ENCODE peak calls at places on chromosomes 12 and 14, in six cellular contexts. One of them, this sample, is unnamed.

GRCh38 chr12:105590571-105590970 is 260.1 kb downstream of the C12orf75 start:
- DNase-seq in neuronal stem cell: no peak
- DNase-seq in IMR-90: no peak
- DNase-seq in mesendoderm: no peak
- DNase-seq in H9: no peak
- DNase-seq in trophoblast cell: no peak
- DNase-seq in this sample: peak

GRCh38 chr14:26596722-26597030 is 1.2 kb downstream of the NOVA1 start:
- DNase-seq in mesendoderm: no peak
- DNase-seq in IMR-90: peak
- DNase-seq in neuronal stem cell: no peak
- DNase-seq in trophoblast cell: no peak
- DNase-seq in H9: peak
- DNase-seq in this sample: peak

GRCh38 chr14:58296731-58297130 is 1.6 kb upstream of the ARID4A start:
- DNase-seq in trophoblast cell: no peak
- DNase-seq in IMR-90: peak
- DNase-seq in mesendoderm: no peak
- DNase-seq in neuronal stem cell: no peak
- DNase-seq in H9: no peak
- DNase-seq in this sample: peak

GRCh38 chr12:26651566-26652188 is 181.3 kb downstream of the ITPR2 start:
- DNase-seq in neuronal stem cell: peak
- DNase-seq in mesendoderm: peak
- DNase-seq in trophoblast cell: peak
- DNase-seq in IMR-90: peak
- DNase-seq in H9: peak
- DNase-seq in this sample: peak

GRCh38 chr14:95299271-95299670 is 20.4 kb downstream of the CLMN start:
- DNase-seq in IMR-90: no peak
- DNase-seq in neuronal stem cell: no peak
- DNase-seq in mesendoderm: no peak
- DNase-seq in trophoblast cell: no peak
- DNase-seq in H9: no peak
- DNase-seq in this sample: no peak

GRCh38 chr12:98635657-98636323 is 8.8 kb downstream of the IKBIP start:
- DNase-seq in mesendoderm: peak
- DNase-seq in neuronal stem cell: no peak
- DNase-seq in IMR-90: peak
- DNase-seq in trophoblast cell: peak
- DNase-seq in H9: no peak
- DNase-seq in this sample: peak

GRCh38 chr12:52741378-52742195 is 35.6 kb downstream of the KRT76 start:
- DNase-seq in trophoblast cell: peak
- DNase-seq in mesendoderm: peak
- DNase-seq in IMR-90: peak
- DNase-seq in H9: peak
- DNase-seq in neuronal stem cell: peak
- DNase-seq in this sample: peak

GRCh38 chr12:93060666-93061413 is 131.7 kb upstream of the EEA1 start:
- DNase-seq in neuronal stem cell: no peak
- DNase-seq in mesendoderm: peak
- DNase-seq in trophoblast cell: no peak
- DNase-seq in IMR-90: peak
- DNase-seq in H9: no peak
- DNase-seq in this sample: peak

GRCh38 chr12:11780521-11781101 is 131.1 kb downstream of the ETV6 start:
- DNase-seq in IMR-90: no peak
- DNase-seq in H9: no peak
- DNase-seq in mesendoderm: no peak
- DNase-seq in trophoblast cell: no peak
- DNase-seq in neuronal stem cell: no peak
- DNase-seq in this sample: no peak

GRCh38 chr12:24562761-24563392 is 386.0 kb downstream of the BCAT1 start:
- DNase-seq in trophoblast cell: no peak
- DNase-seq in mesendoderm: peak
- DNase-seq in IMR-90: peak
- DNase-seq in neuronal stem cell: peak
- DNase-seq in H9: peak
- DNase-seq in this sample: peak
- H3K18ac ChIP-seq in trophoblast cell: peak
- H3K18ac ChIP-seq in mesendoderm: peak
- H3K18ac ChIP-seq in IMR-90: peak
- H3K18ac ChIP-seq in neuronal stem cell: peak
- H3K18ac ChIP-seq in H9: no peak
- H3K18ac ChIP-seq in this sample: peak

DNA sequence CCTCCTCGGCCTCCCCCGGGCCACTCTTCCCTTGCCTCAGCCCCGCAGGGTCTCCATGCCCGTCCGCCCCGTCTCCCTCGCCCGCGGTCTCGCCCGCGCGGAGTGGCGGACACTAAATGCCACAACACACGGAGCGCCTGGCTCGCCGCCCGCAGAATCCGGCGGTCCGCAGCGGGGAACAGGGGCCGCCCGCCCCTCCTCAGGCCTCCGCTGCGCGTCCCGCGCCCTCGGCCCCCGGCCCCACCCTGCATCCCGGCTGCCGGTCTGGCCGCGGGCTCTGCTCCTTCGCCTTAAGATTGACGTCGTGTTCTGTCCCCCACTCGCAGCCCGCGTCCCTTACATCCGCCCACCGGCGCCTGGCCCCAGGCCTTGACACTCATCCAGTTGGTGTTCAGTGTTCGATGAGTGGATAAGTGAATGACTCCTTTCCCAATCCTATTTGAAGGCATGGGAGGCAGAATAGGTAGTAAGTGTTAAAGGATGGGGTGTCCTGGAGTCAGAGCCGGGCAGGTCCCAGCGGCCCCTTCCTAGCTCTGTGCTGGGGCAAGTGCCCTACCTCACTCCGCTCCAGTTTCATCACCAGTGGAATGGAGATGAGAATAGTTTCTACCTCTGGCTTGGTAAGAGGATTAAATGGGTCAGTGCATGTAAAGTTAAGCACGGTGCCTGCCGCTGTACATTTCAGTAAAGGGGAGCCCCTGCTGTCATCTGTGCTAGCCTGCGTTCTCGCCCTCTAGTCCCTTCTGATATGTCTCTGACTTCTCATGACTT is 626 bp downstream of the TECPR2 start:
- DNase-seq in IMR-90: peak
- DNase-seq in neuronal stem cell: peak
- DNase-seq in trophoblast cell: peak
- DNase-seq in H9: no peak
- DNase-seq in mesendoderm: peak
- DNase-seq in this sample: peak
- H3K18ac ChIP-seq in IMR-90: peak
- H3K18ac ChIP-seq in neuronal stem cell: peak
- H3K18ac ChIP-seq in trophoblast cell: peak
- H3K18ac ChIP-seq in H9: no peak
- H3K18ac ChIP-seq in mesendoderm: peak
- H3K18ac ChIP-seq in this sample: peak

GRCh38 chr12:50074936-50075807 is 10.0 kb upstream of the SMARCD1 start:
- DNase-seq in neuronal stem cell: peak
- DNase-seq in mesendoderm: peak
- DNase-seq in H9: peak
- DNase-seq in IMR-90: peak
- DNase-seq in trophoblast cell: peak
- DNase-seq in this sample: peak
- H3K18ac ChIP-seq in neuronal stem cell: peak
- H3K18ac ChIP-seq in mesendoderm: no peak
- H3K18ac ChIP-seq in H9: no peak
- H3K18ac ChIP-seq in IMR-90: no peak
- H3K18ac ChIP-seq in trophoblast cell: no peak
- H3K18ac ChIP-seq in this sample: no peak

DNA sequence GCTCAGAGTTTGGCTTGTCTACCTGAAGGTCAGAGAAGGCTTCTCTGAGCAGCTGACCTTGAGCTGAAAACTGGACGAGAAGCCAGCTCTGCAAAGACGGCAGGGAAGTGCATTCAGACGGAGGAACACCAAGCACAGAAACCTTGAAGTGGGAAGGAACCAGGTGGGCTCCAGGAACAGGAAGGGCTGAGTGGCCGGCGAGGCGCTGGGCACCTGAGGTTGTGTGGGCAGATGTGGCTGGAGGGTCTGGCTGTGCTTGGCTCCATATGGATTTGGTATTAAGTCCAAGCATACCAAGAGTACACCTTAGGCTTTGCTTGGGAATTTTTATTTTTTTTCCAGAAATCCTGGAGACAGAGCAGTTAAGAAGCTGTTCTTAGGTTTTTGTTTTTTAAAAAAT is 130.6 kb downstream of the SCARB1 start:
- DNase-seq in trophoblast cell: no peak
- DNase-seq in H9: no peak
- DNase-seq in mesendoderm: no peak
- DNase-seq in IMR-90: no peak
- DNase-seq in neuronal stem cell: no peak
- DNase-seq in this sample: no peak
- H3K18ac ChIP-seq in trophoblast cell: peak
- H3K18ac ChIP-seq in H9: no peak
- H3K18ac ChIP-seq in mesendoderm: no peak
- H3K18ac ChIP-seq in IMR-90: peak
- H3K18ac ChIP-seq in neuronal stem cell: peak
- H3K18ac ChIP-seq in this sample: peak

This sample was measured in mesenchymal stem cell.